ENCODE peak calls at places on chromosomes 13 and 19, in five cellular contexts. D, X, W, L and C are unnamed samples.

GRCh38 chr19:18322759-18323460 is at the start of gene LSM4:
- DNase-seq in L (peak), X (peak), D (peak), W (peak), C (peak)

GRCh38 chr13:36872621-36873020 is 47.4 kb downstream of the SMAD9 start:
- DNase-seq in W (peak), L (no peak), X (no peak), D (peak), C (no peak)

GRCh38 chr13:101757446-101758039 is 305.1 kb downstream of the ITGBL1 start:
- DNase-seq in W (peak), L (peak), D (no peak), X (no peak), C (no peak)

GRCh38 chr13:99981115-99982020 is at the start of gene ZIC2:
- DNase-seq in D (peak), L (no peak), X (no peak), W (peak), C (no peak)

GRCh38 chr13:92538164-92538563 is 688.4 kb upstream of the GPC6 start:
- DNase-seq in W (no peak), L (no peak), D (no peak), X (no peak), C (no peak)

GRCh38 chr13:35978607-35979316 is 152.4 kb downstream of the DCLK1 start:
- DNase-seq in L (peak), X (no peak), D (no peak), W (peak), C (no peak)

GRCh38 chr19:33390908-33391630 is 17.6 kb downstream of the CEBPG start:
- DNase-seq in W (no peak), X (no peak), D (no peak), L (no peak), C (no peak)

GRCh38 chr13:74153316-74153715 is 19.1 kb upstream of the KLF12 start:
- DNase-seq in W (no peak), X (no peak), D (no peak), L (no peak), C (no peak)

GRCh38 chr13:27005556-27005955 is 166.1 kb downstream of the USP12 start:
- DNase-seq in L (no peak), X (no peak), D (no peak), W (peak), C (no peak)

GRCh38 chr19:45137179-45137761 is 23.5 kb downstream of the NKPD1 start:
- DNase-seq in L (no peak), X (no peak), W (no peak), D (no peak), C (no peak)

DNA sequence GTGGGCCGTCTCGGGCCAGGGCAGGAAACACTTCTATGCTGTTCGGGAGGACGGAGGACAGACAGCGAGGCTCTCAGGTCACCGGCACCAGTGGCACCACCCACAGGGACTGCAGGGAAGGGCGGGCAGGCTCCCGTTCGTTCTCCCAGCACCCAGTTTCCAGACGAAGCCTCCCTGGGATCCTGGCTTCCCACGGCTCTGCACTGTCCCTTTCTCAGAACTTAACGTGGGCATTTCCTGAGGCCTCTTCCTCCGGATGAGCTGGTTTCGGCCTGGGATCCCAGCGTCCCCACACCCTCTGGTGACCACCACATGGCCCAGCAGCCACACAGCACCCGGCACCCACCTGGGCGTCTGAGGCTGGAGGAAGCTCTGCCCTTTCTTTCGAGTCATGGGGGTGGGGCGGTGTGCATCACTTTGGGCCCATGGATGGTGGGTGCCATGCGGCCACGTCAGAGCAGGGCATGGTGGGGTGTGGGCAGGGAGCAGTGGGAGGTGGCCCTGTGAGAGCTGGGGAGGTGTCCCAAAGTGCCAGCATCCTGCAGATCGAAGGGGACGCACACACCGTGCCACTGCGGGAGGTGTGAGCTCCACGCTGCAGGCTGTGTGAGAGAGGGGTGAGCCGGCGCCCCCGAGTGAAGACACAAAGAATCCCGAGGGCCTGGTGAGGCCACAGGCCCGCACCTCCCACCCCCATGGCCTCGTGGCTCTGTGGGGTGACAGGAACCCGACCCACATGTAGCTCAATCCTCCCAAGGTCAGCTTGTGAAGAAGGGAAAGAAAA is 38.7 kb upstream of the GRTP1 start:
- DNase-seq in D (no peak), L (no peak), W (no peak), X (no peak), C (no peak)
- TF ChIP-seq CTCF in D (no peak), L (no peak), W (no peak), X (no peak), C (no peak)

GRCh38 chr13:112506046-112506445 is 81.9 kb downstream of the TUBGCP3 start:
- DNase-seq in D (no peak), W (no peak), L (no peak), X (no peak), C (no peak)

GRCh38 chr13:112510987-112511715 is 76.8 kb downstream of the TUBGCP3 start:
- DNase-seq in L (no peak), X (no peak), W (no peak), D (no peak), C (no peak)

GRCh38 chr13:112509190-112509589 is 78.8 kb downstream of the TUBGCP3 start:
- DNase-seq in L (no peak), X (no peak), W (no peak), D (no peak), C (no peak)

GRCh38 chr13:112513761-112514160 is 74.2 kb downstream of the TUBGCP3 start:
- DNase-seq in X (no peak), D (no peak), W (no peak), L (no peak), C (no peak)

GRCh38 chr13:112510002-112510780 is 77.8 kb downstream of the TUBGCP3 start:
- DNase-seq in X (peak), W (peak), D (peak), L (peak), C (no peak)
- TF ChIP-seq CTCF in X (peak), W (peak), D (peak), L (peak), C (peak)

DNA sequence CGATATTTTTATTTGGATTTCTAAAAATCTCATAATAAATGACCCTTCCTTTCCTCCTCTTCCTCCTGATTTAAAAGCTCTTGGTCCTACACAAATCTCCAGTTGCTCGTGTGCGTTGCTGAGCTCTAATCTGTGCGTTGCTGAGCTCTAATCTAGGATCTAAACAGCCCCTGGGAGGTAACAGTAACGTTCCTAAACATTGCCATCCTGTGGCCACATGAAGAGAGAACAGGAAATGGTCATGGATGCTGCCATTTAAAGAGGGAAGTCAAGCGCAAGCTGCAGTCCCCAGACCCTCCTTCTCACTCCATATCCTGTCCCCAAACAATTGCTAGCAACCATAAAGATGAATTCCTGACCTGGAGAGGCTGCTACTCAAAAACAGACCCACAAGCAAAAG is 170.8 kb downstream of the NUFIP1 start:
- DNase-seq in L (peak), W (peak), X (no peak), D (peak), C (no peak)
- TF ChIP-seq CTCF in L (no peak), W (peak), X (peak), D (peak), C (no peak)

GRCh38 chr19:1944916-1945561 is 4.1 kb downstream of the CSNK1G2 start:
- DNase-seq in X (no peak), W (no peak), D (no peak), L (no peak), C (no peak)

GRCh38 chr19:1944088-1944915 is 3.3 kb downstream of the CSNK1G2 start:
- DNase-seq in D (no peak), X (no peak), L (no peak), W (no peak), C (no peak)

GRCh38 chr19:1943661-1944087 is 2.7 kb downstream of the CSNK1G2 start:
- DNase-seq in X (no peak), D (no peak), L (no peak), W (no peak), C (no peak)

GRCh38 chr19:1947651-1948209 is 6.8 kb downstream of the CSNK1G2 start:
- DNase-seq in L (peak), D (peak), W (no peak), X (no peak), C (no peak)

GRCh38 chr19:1945899-1946298 is 4.9 kb downstream of the CSNK1G2 start:
- DNase-seq in D (peak), X (no peak), L (peak), W (peak), C (no peak)
- TF ChIP-seq CTCF in D (peak), X (peak), L (peak), W (peak), C (peak)

DNA sequence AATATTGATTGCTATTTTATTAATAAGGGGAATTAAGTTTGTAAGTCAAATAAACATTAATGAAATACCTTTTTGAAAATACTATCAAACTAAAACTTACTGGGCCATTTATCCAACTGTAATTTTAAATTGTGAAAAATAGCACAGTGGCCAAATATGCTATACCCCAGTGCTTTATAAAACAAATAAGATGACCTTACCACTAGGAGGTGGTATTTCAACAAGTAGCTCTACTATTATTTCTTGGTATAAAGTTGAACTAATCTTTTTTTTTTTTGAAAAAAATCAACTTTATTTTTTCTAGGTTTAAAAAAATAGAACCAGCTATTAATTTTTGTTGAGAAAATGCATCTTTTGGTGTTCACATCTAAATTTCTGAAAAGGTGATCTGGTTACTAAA is 14.7 kb downstream of the LACC1 start:
- DNase-seq in D (no peak), W (no peak), L (no peak), X (no peak), C (no peak)
- TF ChIP-seq CTCF in D (peak), W (peak), L (no peak), X (peak), C (no peak)

DNA sequence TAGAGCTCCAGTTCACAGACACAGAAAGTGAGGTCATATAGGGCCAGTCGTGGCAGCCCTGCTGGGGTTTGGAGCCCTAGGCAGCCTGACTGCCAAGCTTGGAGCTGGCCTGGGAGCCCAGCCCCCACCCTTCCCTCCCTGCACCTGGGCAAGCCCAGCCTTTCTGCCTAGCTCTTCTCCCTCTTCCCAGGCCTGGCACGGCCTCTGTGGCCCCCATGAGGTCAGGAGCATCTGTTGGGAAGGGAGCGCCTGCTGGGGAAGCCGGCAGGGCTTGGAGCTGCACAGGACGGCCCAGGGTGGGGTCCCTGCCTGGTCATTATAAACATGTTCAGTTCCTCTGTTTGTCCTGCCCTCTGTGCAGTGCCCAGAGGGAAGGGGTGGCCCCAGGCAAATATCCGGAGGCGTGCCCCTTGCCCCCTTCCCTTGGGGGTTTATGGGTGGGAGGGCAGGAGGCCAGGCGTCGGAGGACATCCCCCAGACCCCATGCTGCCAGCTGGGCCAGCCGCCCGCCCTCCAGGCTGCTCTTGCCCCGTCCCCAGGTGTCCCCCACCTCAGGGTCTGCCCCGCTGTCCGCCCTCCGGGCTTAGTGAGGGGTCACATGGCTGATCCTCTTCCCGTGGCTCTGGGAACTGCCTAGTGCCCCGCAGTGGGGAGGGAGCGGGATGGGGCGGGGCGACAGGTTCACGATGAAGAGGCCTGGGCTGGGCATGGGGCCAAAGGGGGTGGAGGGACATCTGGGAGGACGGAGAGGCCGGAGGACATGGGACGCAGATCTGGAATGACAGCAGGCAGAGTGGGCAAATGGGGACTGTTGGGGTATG is 30.0 kb upstream of the NCCRP1 start:
- DNase-seq in L (peak), W (peak), X (no peak), D (no peak), C (no peak)
- TF ChIP-seq CTCF in L (no peak), W (no peak), X (no peak), D (no peak), C (no peak)

GRCh38 chr19:41265376-41266153 is 1.4 kb downstream of the HNRNPUL1 start:
- DNase-seq in D (no peak), W (peak), L (peak), X (no peak), C (no peak)

GRCh38 chr19:41261474-41262190 is 2.5 kb upstream of the HNRNPUL1 start:
- DNase-seq in X (no peak), L (peak), D (no peak), W (no peak), C (no peak)

GRCh38 chr19:41263850-41264580 is at the start of gene HNRNPUL1:
- DNase-seq in L (peak), D (peak), W (peak), X (peak), C (peak)

GRCh38 chr19:41263042-41263849 is 926 bp upstream of the HNRNPUL1 start:
- DNase-seq in X (no peak), W (peak), L (peak), D (peak), C (peak)

GRCh38 chr19:41264581-41265375 is 606 bp downstream of the HNRNPUL1 start:
- DNase-seq in W (peak), L (peak), X (no peak), D (peak), C (no peak)
- TF ChIP-seq CTCF in W (no peak), L (no peak), X (no peak), D (no peak), C (no peak)

GRCh38 chr13:25756916-25757315 is 294.9 kb downstream of the SHISA2 start:
- DNase-seq in X (no peak), D (no peak), L (no peak), W (peak), C (no peak)
- TF ChIP-seq CTCF in X (peak), D (peak), L (no peak), W (peak), C (no peak)